ENCODE peak calls at places on chromosomes 1 and 21, in five cellular contexts. One of them, this sample, is unnamed.

GRCh38 chr21:41242238-41242829 is 74.3 kb upstream of the FAM3B start:
- DNase-seq in GM12878: no peak
- DNase-seq in SK-N-SH: no peak
- DNase-seq in GM12891: no peak
- DNase-seq in K562: no peak
- DNase-seq in this sample: no peak

GRCh38 chr1:169858467-169858866 is 35.2 kb downstream of the SCYL3 start:
- DNase-seq in SK-N-SH: no peak
- DNase-seq in GM12891: no peak
- DNase-seq in K562: no peak
- DNase-seq in GM12878: no peak
- DNase-seq in this sample: no peak

GRCh38 chr21:37700641-37701202 is 215.5 kb downstream of the KCNJ6 start:
- DNase-seq in K562: peak; percentile 84
- DNase-seq in GM12878: peak; percentile 56
- DNase-seq in GM12891: peak; percentile 60
- DNase-seq in SK-N-SH: peak; percentile 76
- DNase-seq in this sample: peak; percentile 43

GRCh38 chr1:211323156-211324063 is 3.2 kb upstream of the TRAF5 start:
- DNase-seq in K562: peak; percentile 85
- DNase-seq in GM12878: no peak
- DNase-seq in SK-N-SH: peak; percentile 75
- DNase-seq in GM12891: no peak
- DNase-seq in this sample: no peak

GRCh38 chr1:23747947-23748346 is 4.7 kb downstream of the ELOA start:
- DNase-seq in SK-N-SH: no peak
- DNase-seq in GM12891: no peak
- DNase-seq in K562: no peak
- DNase-seq in GM12878: no peak
- DNase-seq in this sample: no peak

GRCh38 chr1:190908691-190909090 is 431.0 kb upstream of the BRINP3 start:
- DNase-seq in GM12891: no peak
- DNase-seq in SK-N-SH: no peak
- DNase-seq in K562: no peak
- DNase-seq in GM12878: no peak
- DNase-seq in this sample: no peak

GRCh38 chr1:53639251-53639721 is 99.7 kb downstream of the GLIS1 start:
- DNase-seq in GM12878: no peak
- DNase-seq in K562: no peak
- DNase-seq in SK-N-SH: no peak
- DNase-seq in GM12891: no peak
- DNase-seq in this sample: no peak

GRCh38 chr1:223007250-223007649 is 135.8 kb downstream of the TLR5 start:
- DNase-seq in SK-N-SH: no peak
- DNase-seq in GM12891: no peak
- DNase-seq in GM12878: no peak
- DNase-seq in K562: no peak
- DNase-seq in this sample: no peak

GRCh38 chr1:14897080-14897449 is 256.5 kb upstream of the TMEM51 start:
- DNase-seq in K562: peak; percentile 43
- DNase-seq in GM12891: no peak
- DNase-seq in GM12878: no peak
- DNase-seq in SK-N-SH: no peak
- DNase-seq in this sample: no peak

GRCh38 chr1:44270666-44271628 is 57.7 kb downstream of the DMAP1 start:
- DNase-seq in GM12878: no peak
- DNase-seq in SK-N-SH: no peak
- DNase-seq in GM12891: no peak
- DNase-seq in K562: no peak
- DNase-seq in this sample: no peak

GRCh38 chr1:33473900-33474299 is 1.5 kb downstream of the ZSCAN20 start:
- DNase-seq in K562: no peak
- DNase-seq in GM12878: no peak
- DNase-seq in GM12891: no peak
- DNase-seq in SK-N-SH: no peak
- DNase-seq in this sample: no peak

GRCh38 chr1:2865000-2865399 is 63.5 kb upstream of the TTC34 start:
- DNase-seq in SK-N-SH: no peak
- DNase-seq in GM12891: no peak
- DNase-seq in K562: no peak
- DNase-seq in GM12878: no peak
- DNase-seq in this sample: no peak

GRCh38 chr1:175548774-175549173 is 194.6 kb downstream of the TNR start:
- DNase-seq in SK-N-SH: no peak
- DNase-seq in K562: no peak
- DNase-seq in GM12891: no peak
- DNase-seq in GM12878: no peak
- DNase-seq in this sample: no peak

GRCh38 chr1:172246521-172247390 is 173.7 kb upstream of the C1orf105 start:
- DNase-seq in SK-N-SH: no peak
- DNase-seq in GM12891: no peak
- DNase-seq in GM12878: no peak
- DNase-seq in K562: no peak
- DNase-seq in this sample: no peak

GRCh38 chr1:179038528-179039281 is 13.0 kb downstream of the FAM20B start:
- DNase-seq in SK-N-SH: peak; percentile 49
- DNase-seq in GM12878: no peak
- DNase-seq in K562: no peak
- DNase-seq in GM12891: no peak
- DNase-seq in this sample: no peak

GRCh38 chr21:41973427-41973831 is 19.6 kb upstream of the C2CD2 start:
- DNase-seq in GM12878: no peak
- DNase-seq in K562: no peak
- DNase-seq in GM12891: no peak
- DNase-seq in SK-N-SH: no peak
- DNase-seq in this sample: no peak

GRCh38 chr1:8423134-8423701 is 105.3 kb downstream of the SLC45A1 start:
- DNase-seq in SK-N-SH: peak; percentile 71
- DNase-seq in K562: peak; percentile 36
- DNase-seq in GM12891: peak; percentile 31
- DNase-seq in GM12878: no peak
- DNase-seq in this sample: no peak

GRCh38 chr1:234776875-234777849 is 167.2 kb upstream of the IRF2BP2 start:
- DNase-seq in GM12878: no peak
- DNase-seq in K562: peak; percentile 41
- DNase-seq in GM12891: no peak
- DNase-seq in SK-N-SH: no peak
- DNase-seq in this sample: no peak

GRCh38 chr1:90936061-90936460 is 85.8 kb downstream of the ZNF644 start:
- DNase-seq in GM12878: no peak
- DNase-seq in SK-N-SH: no peak
- DNase-seq in K562: no peak
- DNase-seq in GM12891: no peak
- DNase-seq in this sample: no peak

GRCh38 chr1:54325705-54326461 is 80.3 kb downstream of the SSBP3 start:
- DNase-seq in SK-N-SH: peak; percentile 78
- DNase-seq in GM12878: no peak
- DNase-seq in K562: no peak
- DNase-seq in GM12891: no peak
- DNase-seq in this sample: no peak

GRCh38 chr1:21534674-21535378 is 25.6 kb downstream of the ALPL start:
- DNase-seq in GM12878: no peak
- DNase-seq in K562: peak; percentile 69
- DNase-seq in SK-N-SH: no peak
- DNase-seq in GM12891: peak; percentile 56
- DNase-seq in this sample: no peak

GRCh38 chr1:59199147-59199546 is 97.7 kb upstream of the FGGY start:
- DNase-seq in SK-N-SH: no peak
- DNase-seq in GM12891: no peak
- DNase-seq in K562: no peak
- DNase-seq in GM12878: no peak
- DNase-seq in this sample: no peak

GRCh38 chr1:98260839-98261238 is 340.0 kb upstream of the DPYD start:
- DNase-seq in GM12891: no peak
- DNase-seq in K562: no peak
- DNase-seq in GM12878: no peak
- DNase-seq in SK-N-SH: no peak
- DNase-seq in this sample: no peak

GRCh38 chr21:44505673-44506278 is 34.2 kb downstream of the KRTAP10-1 start:
- DNase-seq in K562: no peak
- DNase-seq in GM12878: no peak
- DNase-seq in GM12891: no peak
- DNase-seq in SK-N-SH: no peak
- DNase-seq in this sample: no peak

GRCh38 chr1:110339427-110340206 is 440 bp downstream of the RBM15 start:
- DNase-seq in K562: peak; percentile 81
- DNase-seq in GM12878: no peak
- DNase-seq in SK-N-SH: peak; percentile 62
- DNase-seq in GM12891: peak; percentile 18
- DNase-seq in this sample: peak; percentile 37

GRCh38 chr1:187655163-187655562 is 826.4 kb downstream of the PLA2G4A start:
- DNase-seq in GM12891: no peak
- DNase-seq in SK-N-SH: no peak
- DNase-seq in K562: no peak
- DNase-seq in GM12878: no peak
- DNase-seq in this sample: no peak

GRCh38 chr21:30227633-30228404 is 11.9 kb upstream of the CLDN8 start:
- DNase-seq in GM12878: no peak
- DNase-seq in GM12891: no peak
- DNase-seq in K562: peak; percentile 68
- DNase-seq in SK-N-SH: no peak
- DNase-seq in this sample: no peak

GRCh38 chr1:160062134-160062533 is 7.8 kb downstream of the KCNJ10 start:
- DNase-seq in GM12878: no peak
- DNase-seq in K562: no peak
- DNase-seq in GM12891: no peak
- DNase-seq in SK-N-SH: no peak
- DNase-seq in this sample: no peak

GRCh38 chr21:20875741-20876140 is 122.5 kb upstream of the NCAM2 start:
- DNase-seq in GM12878: no peak
- DNase-seq in SK-N-SH: no peak
- DNase-seq in K562: no peak
- DNase-seq in GM12891: no peak
- DNase-seq in this sample: no peak

GRCh38 chr1:49318218-49318617 is 541.5 kb upstream of the BEND5 start:
- DNase-seq in SK-N-SH: no peak
- DNase-seq in K562: no peak
- DNase-seq in GM12891: no peak
- DNase-seq in GM12878: no peak
- DNase-seq in this sample: no peak

GRCh38 chr1:9542425-9542824 is 3.2 kb downstream of the SLC25A33 start:
- DNase-seq in GM12891: no peak
- DNase-seq in GM12878: no peak
- DNase-seq in SK-N-SH: no peak
- DNase-seq in K562: peak; percentile 70
- DNase-seq in this sample: no peak
- TF ChIP-seq TAF1 in GM12891: no peak
- TF ChIP-seq TAF1 in GM12878: no peak
- TF ChIP-seq TAF1 in SK-N-SH: no peak
- TF ChIP-seq TAF1 in K562: no peak
- TF ChIP-seq TAF1 in this sample: no peak

GRCh38 chr21:16842716-16843115 is 670.1 kb upstream of the CXADR start:
- DNase-seq in GM12878: no peak
- DNase-seq in K562: no peak
- DNase-seq in GM12891: no peak
- DNase-seq in SK-N-SH: no peak
- DNase-seq in this sample: no peak
- TF ChIP-seq TAF1 in GM12878: no peak
- TF ChIP-seq TAF1 in K562: no peak
- TF ChIP-seq TAF1 in GM12891: no peak
- TF ChIP-seq TAF1 in SK-N-SH: no peak
- TF ChIP-seq TAF1 in this sample: no peak

DNA sequence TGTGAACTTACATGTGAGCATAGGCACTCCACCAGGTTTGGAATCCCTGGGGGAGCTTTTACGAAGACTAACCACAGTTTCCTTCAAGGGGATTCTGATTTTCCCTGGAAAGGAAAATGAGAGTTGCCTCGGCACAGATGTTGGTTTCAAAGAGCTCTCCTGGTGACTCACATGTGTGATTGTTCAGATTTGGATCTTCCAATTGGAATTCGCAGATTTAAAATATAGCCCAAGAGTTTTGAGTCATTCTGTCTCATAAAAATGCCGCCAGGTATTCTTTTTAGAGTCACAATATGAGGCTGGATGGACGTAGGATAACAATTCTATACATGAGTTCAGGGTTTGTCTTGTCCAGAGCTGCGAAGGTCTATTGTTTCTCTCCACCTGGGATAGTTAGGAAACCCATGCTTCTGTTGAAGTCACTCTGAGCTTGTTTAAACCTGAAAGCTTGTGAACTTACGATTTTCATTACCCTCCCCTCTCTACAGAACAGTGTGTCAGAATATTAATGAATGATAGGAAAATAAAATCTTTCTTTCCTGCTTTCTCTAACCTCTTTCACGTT is 64.9 kb downstream of the TGFB2 start:
- DNase-seq in SK-N-SH: no peak
- DNase-seq in GM12891: no peak
- DNase-seq in GM12878: no peak
- DNase-seq in K562: no peak
- DNase-seq in this sample: no peak
- TF ChIP-seq TAF1 in SK-N-SH: no peak
- TF ChIP-seq TAF1 in GM12891: no peak
- TF ChIP-seq TAF1 in GM12878: no peak
- TF ChIP-seq TAF1 in K562: no peak
- TF ChIP-seq TAF1 in this sample: no peak

GRCh38 chr1:156625436-156626078 is 6.3 kb downstream of the HAPLN2 start:
- DNase-seq in GM12891: no peak
- DNase-seq in SK-N-SH: peak; percentile 79
- DNase-seq in K562: peak; percentile 82
- DNase-seq in GM12878: no peak
- DNase-seq in this sample: no peak
- TF ChIP-seq TAF1 in GM12891: no peak
- TF ChIP-seq TAF1 in SK-N-SH: no peak
- TF ChIP-seq TAF1 in K562: no peak
- TF ChIP-seq TAF1 in GM12878: no peak
- TF ChIP-seq TAF1 in this sample: no peak

GRCh38 chr1:50419907-50420248 is 3.4 kb downstream of the DMRTA2 start:
- DNase-seq in GM12878: no peak
- DNase-seq in K562: no peak
- DNase-seq in GM12891: no peak
- DNase-seq in SK-N-SH: peak; percentile 30
- DNase-seq in this sample: no peak
- TF ChIP-seq TAF1 in GM12878: no peak
- TF ChIP-seq TAF1 in K562: no peak
- TF ChIP-seq TAF1 in GM12891: no peak
- TF ChIP-seq TAF1 in SK-N-SH: no peak
- TF ChIP-seq TAF1 in this sample: no peak